ENCODE peak calls at places on chromosomes 5 and 9, in nine cellular contexts. Z is lung, Y is suprapubic skin, D is heart left ventricle, W is H9, V is pancreas, E is uterus, I is sigmoid colon, R is tibial nerve. G is an unnamed sample.
A peak's percentile ranks its signal among the peaks of the same experiment; 100 is the strongest.

GRCh38 chr9:37302277-37302676 is 120.2 kb upstream of the GRHPR start:
- DNase-seq in E (no peak), Z (no peak), I (no peak), Y (no peak), V (no peak), W (no peak), D (no peak), R (no peak), G (no peak)

GRCh38 chr5:42581845-42582244 is 158.6 kb downstream of the GHR start:
- DNase-seq in W (no peak), V (peak; percentile 58), R (no peak), Y (no peak), I (no peak), Z (no peak), D (no peak), E (no peak), G (no peak)

GRCh38 chr9:133147412-133148271 is 16.1 kb downstream of the GBGT1 start:
- DNase-seq in Z (peak; percentile 84), W (peak; percentile 91), I (peak; percentile 82), D (peak; percentile 81), R (peak; percentile 91), E (peak; percentile 78), Y (no peak), V (peak; percentile 91), G (peak; percentile 43)

GRCh38 chr5:148033138-148033537 is 30.6 kb upstream of the SPINK5 start:
- DNase-seq in Y (no peak), I (no peak), D (no peak), W (no peak), V (no peak), Z (no peak), E (no peak), R (no peak), G (peak; percentile 86)

GRCh38 chr9:133120343-133121199 is 469 bp downstream of the RALGDS start:
- DNase-seq in I (peak; percentile 75), V (peak; percentile 85), D (no peak), Y (no peak), W (peak; percentile 43), E (no peak), R (no peak), Z (no peak), G (no peak)

GRCh38 chr5:90483206-90483605 is 8.5 kb downstream of the POLR3G start:
- DNase-seq in I (no peak), R (no peak), W (no peak), Z (no peak), V (no peak), D (no peak), E (no peak), Y (no peak), G (no peak)

GRCh38 chr5:179382486-179382885 is 37.2 kb upstream of the ADAMTS2 start:
- DNase-seq in E (no peak), W (peak; percentile 18), V (no peak), Y (peak; percentile 41), D (no peak), Z (no peak), R (no peak), I (peak; percentile 17), G (no peak)

GRCh38 chr5:134438641-134439621 is 27.2 kb upstream of the CDKN2AIPNL start:
- DNase-seq in D (peak; percentile 82), Y (peak; percentile 85), V (no peak), Z (peak; percentile 95), W (peak; percentile 92), R (peak; percentile 78), I (peak; percentile 94), E (peak; percentile 89), G (peak; percentile 98)

GRCh38 chr9:129567842-129568559 is 52.9 kb downstream of the C9orf50 start:
- DNase-seq in D (no peak), Z (peak; percentile 51), I (no peak), Y (no peak), R (no peak), E (peak; percentile 54), V (peak; percentile 74), W (peak; percentile 86), G (no peak)

GRCh38 chr9:130078547-130078946 is 24.8 kb downstream of the GPR107 start:
- DNase-seq in I (peak; percentile 7), V (no peak), Y (no peak), Z (no peak), W (no peak), E (no peak), D (no peak), R (no peak), G (no peak)

GRCh38 chr9:33125441-33125840 is 41.7 kb downstream of the B4GALT1 start:
- DNase-seq in V (no peak), Y (no peak), I (peak; percentile 53), W (no peak), R (no peak), Z (no peak), D (peak; percentile 20), E (no peak), G (no peak)

GRCh38 chr9:69198526-69199250 is 24.6 kb downstream of the TJP2 start:
- DNase-seq in V (no peak), Z (no peak), I (no peak), D (no peak), Y (no peak), E (no peak), W (no peak), R (no peak), G (no peak)

GRCh38 chr9:74742176-74742575 is 145.5 kb downstream of the TRPM6 start:
- DNase-seq in E (no peak), V (no peak), R (no peak), W (no peak), Z (no peak), Y (no peak), D (no peak), I (no peak), G (no peak)

GRCh38 chr9:134982311-134982710 is 64.6 kb upstream of the FCN1 start:
- DNase-seq in Z (no peak), I (peak; percentile 39), R (no peak), D (no peak), E (no peak), W (no peak), V (no peak), Y (peak; percentile 23), G (no peak)

GRCh38 chr9:36878986-36879982 is 154.8 kb downstream of the PAX5 start:
- DNase-seq in I (peak; percentile 53), Z (no peak), W (no peak), Y (no peak), R (no peak), D (no peak), V (peak; percentile 47), E (no peak), G (no peak)

DNA sequence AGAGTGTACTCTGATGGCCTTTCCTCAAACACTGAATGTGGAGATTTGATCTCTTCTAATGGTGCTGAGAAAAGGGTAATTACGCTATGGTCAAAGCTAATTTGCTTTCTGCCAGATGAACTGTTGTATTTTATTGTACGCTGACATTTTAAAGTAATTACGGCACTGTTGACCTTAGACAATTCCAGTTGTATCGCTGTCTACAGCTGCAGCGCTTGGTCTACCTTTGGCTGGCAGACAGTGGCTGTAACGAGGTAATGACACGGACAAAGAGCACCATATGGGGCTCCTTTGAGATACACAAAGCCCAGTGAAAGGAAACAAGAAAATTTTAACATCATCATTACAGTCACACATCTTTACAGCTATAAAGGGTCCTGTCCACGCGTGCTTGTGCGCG is 946.1 kb downstream of the NR2F1-AS1 start:
- DNase-seq in Y (no peak), D (no peak), Z (no peak), W (no peak), R (no peak), V (no peak), E (no peak), I (no peak), G (no peak)
- TF ChIP-seq CTCF in Y (no peak), D (no peak), Z (no peak), W (no peak), R (no peak), V (no peak), E (no peak), I (no peak), G (no peak)

GRCh38 chr5:173902334-173902733 is 14.2 kb downstream of the CPEB4 start:
- DNase-seq in Y (no peak), R (no peak), I (no peak), V (no peak), D (no peak), W (no peak), E (no peak), Z (no peak), G (no peak)
- H3K4me1 ChIP-seq in Y (peaks cover 13% of the 10 kb centered on the region), R (no peaks in the 10 kb centered on the region), I (peaks cover 37% of the 10 kb centered on the region), V (peaks cover 31% of the 10 kb centered on the region), D (peaks cover 78% of the 10 kb centered on the region), W (peaks cover 3% of the 10 kb centered on the region), E (no peaks in the 10 kb centered on the region), Z (peaks cover 5% of the 10 kb centered on the region), G (no peaks in the 10 kb centered on the region)

GRCh38 chr5:132237141-132237540 is 9.5 kb upstream of the P4HA2 start:
- DNase-seq in W (peak; percentile 35), E (no peak), V (no peak), Y (peak; percentile 11), I (peak; percentile 40), Z (no peak), R (no peak), D (no peak), G (no peak)

GRCh38 chr5:132239776-132240175 is 12.1 kb upstream of the P4HA2 start:
- DNase-seq in V (no peak), Z (no peak), Y (peak; percentile 38), W (peak; percentile 9), R (no peak), E (peak; percentile 3), I (peak; percentile 44), D (no peak), G (no peak)

GRCh38 chr5:132238169-132238744 is 10.6 kb upstream of the P4HA2 start:
- DNase-seq in D (peak; percentile 68), E (peak; percentile 79), W (peak; percentile 80), I (peak; percentile 84), V (no peak), Z (peak; percentile 77), Y (peak; percentile 86), R (peak; percentile 95), G (no peak)

GRCh38 chr5:132238901-132239500 is 11.3 kb upstream of the P4HA2 start:
- DNase-seq in E (peak; percentile 8), R (no peak), Z (no peak), Y (peak; percentile 52), D (no peak), V (no peak), W (peak; percentile 12), I (peak; percentile 48), G (no peak)

GRCh38 chr5:132237670-132238069 is 10.0 kb upstream of the P4HA2 start:
- DNase-seq in R (no peak), D (no peak), V (no peak), Y (peak; percentile 52), W (peak; percentile 19), Z (no peak), I (peak; percentile 14), E (no peak), G (no peak)
- H3K27me3 ChIP-seq in R (no peaks in the 10 kb centered on the region), D (no peaks in the 10 kb centered on the region), V (no peaks in the 10 kb centered on the region), Y (no peaks in the 10 kb centered on the region), W (no peaks in the 10 kb centered on the region), Z (no peaks in the 10 kb centered on the region), I (no peaks in the 10 kb centered on the region), E (no peaks in the 10 kb centered on the region), G (no peaks in the 10 kb centered on the region)

DNA sequence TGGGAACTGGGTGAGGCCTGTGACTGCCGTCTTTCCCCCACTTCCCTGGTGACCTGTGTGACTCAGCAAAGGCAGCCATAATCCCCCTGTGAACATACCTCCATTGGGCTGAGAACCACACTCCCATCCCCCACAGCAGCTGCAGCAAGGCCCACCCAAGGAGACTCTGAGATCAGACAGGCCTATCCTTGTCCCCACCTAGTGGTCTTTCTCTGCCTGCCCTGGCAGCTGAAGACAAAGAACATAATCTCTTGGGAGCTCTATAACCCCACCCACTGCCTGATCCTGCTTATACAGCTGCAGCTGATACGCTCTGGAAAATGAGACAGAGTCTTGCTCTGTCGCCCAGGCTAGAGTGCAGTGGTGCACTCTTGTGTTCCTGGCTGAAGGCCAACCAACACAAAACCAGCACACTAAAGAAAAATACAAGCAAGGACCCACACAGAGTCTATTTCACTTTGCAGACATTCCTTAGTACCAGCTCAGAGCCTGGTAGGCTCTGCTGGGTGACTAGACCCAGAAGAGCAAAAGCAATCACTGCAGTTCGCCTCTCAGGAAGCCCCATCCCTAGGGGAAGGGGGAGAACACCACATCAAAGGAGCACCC is 106.7 kb downstream of the MCTP1 start:
- DNase-seq in Z (no peak), I (no peak), Y (no peak), W (peak; percentile 95), R (no peak), E (no peak), D (no peak), V (no peak), G (no peak)
- TF ChIP-seq CTCF in Z (no peak), I (no peak), Y (no peak), W (peak; percentile 73), R (no peak), E (no peak), D (no peak), V (no peak), G (no peak)

G was measured in foreskin keratinocyte.